ENCODE peak calls at places on chromosomes 6 and 20, in five cellular contexts. V is bronchial epithelial cell, I is lower leg skin, C is HFF-Myc, Y is AG09309. D is an unnamed sample.

GRCh38 chr6:131368077-131368911 is 204.7 kb upstream of the ARG1 start:
- DNase-seq in Y (peak), C (no peak), I (peak), V (peak), D (no peak)

GRCh38 chr6:78942451-78942850 is 75.1 kb downstream of the IRAK1BP1 start:
- DNase-seq in I (no peak), Y (no peak), C (no peak), V (peak), D (no peak)

GRCh38 chr6:13916230-13916944 is 8.4 kb upstream of the RNF182 start:
- DNase-seq in Y (no peak), I (no peak), C (no peak), V (peak), D (no peak)

GRCh38 chr20:49914310-49915117 is 815 bp downstream of the SPATA2 start:
- DNase-seq in C (no peak), Y (no peak), V (peak), I (no peak), D (peak)

GRCh38 chr6:11460837-11461661 is 76.5 kb upstream of the TMEM170B start:
- DNase-seq in I (no peak), C (no peak), Y (no peak), V (no peak), D (no peak)

GRCh38 chr6:158068893-158069799 is 87.5 kb downstream of the SYNJ2 start:
- DNase-seq in C (no peak), Y (no peak), V (peak), I (peak), D (no peak)

GRCh38 chr6:166910601-166911000 is 45.7 kb downstream of the RNASET2 start:
- DNase-seq in C (no peak), V (peak), I (no peak), Y (no peak), D (no peak)

GRCh38 chr6:42118162-42119001 is 24.0 kb downstream of the C6orf132 start:
- DNase-seq in V (peak), I (peak), C (no peak), Y (no peak), D (no peak)

GRCh38 chr6:144710207-144710606 is 425.1 kb downstream of the UTRN start:
- DNase-seq in V (peak), Y (peak), I (no peak), C (peak), D (no peak)

GRCh38 chr6:33985947-33986346 is 159.9 kb downstream of the GRM4 start:
- DNase-seq in C (no peak), Y (no peak), V (no peak), I (no peak), D (no peak)

GRCh38 chr6:42212442-42212841 is 5.2 kb downstream of the MRPS10 start:
- DNase-seq in V (no peak), C (no peak), I (no peak), Y (no peak), D (no peak)

GRCh38 chr20:14777571-14777970 is 440.2 kb upstream of the FLRT3 start:
- DNase-seq in Y (no peak), V (peak), I (no peak), C (no peak), D (no peak)

GRCh38 chr20:46438156-46438750 is 31.8 kb upstream of the ELMO2 start:
- DNase-seq in Y (no peak), C (peak), V (peak), I (no peak), D (no peak)

GRCh38 chr20:20594171-20594530 is 118.3 kb downstream of the RALGAPA2 start:
- DNase-seq in Y (no peak), C (no peak), V (peak), I (no peak), D (no peak)

GRCh38 chr20:36754656-36755222 is 8.8 kb upstream of the NDRG3 start:
- DNase-seq in I (no peak), Y (peak), V (peak), C (peak), D (no peak)

DNA sequence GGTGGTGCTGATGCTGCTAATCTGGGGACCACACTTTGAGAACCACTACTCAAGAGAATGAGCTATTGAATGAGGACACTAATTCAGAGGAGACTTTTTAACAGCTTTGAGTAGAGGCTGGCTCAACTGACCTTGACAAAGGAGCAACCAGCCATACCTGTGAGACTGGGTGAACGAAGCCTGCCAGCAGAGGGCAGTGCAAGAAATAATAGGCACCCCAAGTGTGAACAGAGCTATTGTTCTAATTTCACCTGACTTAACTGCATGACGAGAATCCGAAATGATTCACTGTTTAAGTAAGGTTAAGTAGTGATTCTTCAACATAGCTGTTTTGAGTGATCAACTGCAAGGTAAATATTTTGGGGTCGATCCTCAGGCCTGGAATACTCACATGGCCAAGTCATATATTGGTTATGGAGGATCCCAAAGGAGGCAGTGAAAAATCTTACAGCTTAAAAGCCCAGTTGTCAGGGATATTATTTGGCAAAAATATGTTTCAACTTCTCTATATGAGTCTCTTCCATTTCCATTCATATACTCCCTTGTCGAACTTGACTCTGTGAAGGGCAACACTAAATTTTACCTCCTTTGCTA is 550.5 kb upstream of the MARCKS start:
- DNase-seq in Y (no peak), V (peak), C (no peak), I (peak), D (peak)
- TF ChIP-seq CTCF in Y (peak), V (peak), C (peak), I (no peak), D (no peak)

GRCh38 chr6:45830441-45831139 is 185.1 kb downstream of the CLIC5 start:
- DNase-seq in V (peak), I (no peak), Y (no peak), C (no peak), D (no peak)
- TF ChIP-seq CTCF in V (no peak), I (no peak), Y (no peak), C (no peak), D (no peak)

GRCh38 chr6:50062051-50062450 is 12.3 kb upstream of the DEFB112 start:
- DNase-seq in V (peak), C (no peak), Y (no peak), I (no peak), D (no peak)
- TF ChIP-seq CTCF in V (peak), C (peak), Y (no peak), I (no peak), D (no peak)

GRCh38 chr6:150182460-150183078 is 39.7 kb downstream of the PPP1R14C start:
- DNase-seq in I (no peak), Y (no peak), C (no peak), V (no peak), D (no peak)

GRCh38 chr6:150184850-150185480 is 42.1 kb downstream of the PPP1R14C start:
- DNase-seq in V (no peak), C (no peak), I (no peak), Y (no peak), D (no peak)

GRCh38 chr6:150180517-150180916 is 37.7 kb downstream of the PPP1R14C start:
- DNase-seq in I (no peak), C (no peak), Y (no peak), V (no peak), D (no peak)

GRCh38 chr6:150183966-150184365 is 41.1 kb downstream of the PPP1R14C start:
- DNase-seq in Y (no peak), C (no peak), V (no peak), I (no peak), D (no peak)

DNA sequence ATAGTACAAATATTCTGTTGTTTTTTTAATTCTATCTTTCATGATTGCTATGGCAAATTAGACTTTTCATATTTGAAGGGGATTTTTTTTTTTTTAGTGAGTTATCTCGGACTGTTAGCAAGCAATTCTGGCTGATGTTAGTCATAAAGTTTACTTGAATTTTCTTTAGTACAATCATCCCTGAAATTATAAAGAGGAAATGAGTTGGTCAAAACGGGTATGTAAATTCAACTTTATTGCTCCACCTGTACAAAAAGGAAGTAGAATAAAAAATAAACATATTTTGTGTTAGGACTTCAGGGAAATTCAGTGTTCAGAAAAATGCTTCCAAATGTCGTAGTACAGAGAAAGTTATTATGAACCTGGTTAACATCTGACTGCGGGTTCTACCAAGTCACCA is 40.3 kb downstream of the PPP1R14C start:
- DNase-seq in Y (no peak), V (peak), I (no peak), C (no peak), D (no peak)
- TF ChIP-seq CTCF in Y (no peak), V (no peak), I (no peak), C (no peak), D (no peak)

GRCh38 chr6:98514073-98514720 is 320.2 kb upstream of the POU3F2 start:
- DNase-seq in Y (no peak), V (no peak), I (no peak), C (no peak), D (no peak)
- TF ChIP-seq CTCF in Y (no peak), V (no peak), I (no peak), C (no peak), D (no peak)

GRCh38 chr6:63813531-63813930 is 177.9 kb downstream of the PHF3 start:
- DNase-seq in V (no peak), I (no peak), Y (no peak), C (no peak), D (no peak)

GRCh38 chr6:63817492-63818050 is 182.0 kb downstream of the PHF3 start:
- DNase-seq in I (no peak), C (no peak), Y (no peak), V (no peak), D (no peak)

GRCh38 chr6:63816401-63816975 is 180.9 kb downstream of the PHF3 start:
- DNase-seq in C (no peak), V (no peak), Y (no peak), I (no peak), D (no peak)

GRCh38 chr6:63816979-63817436 is 181.4 kb downstream of the PHF3 start:
- DNase-seq in V (peak), Y (no peak), C (no peak), I (no peak), D (no peak)

GRCh38 chr6:63814459-63814858 is 178.9 kb downstream of the PHF3 start:
- DNase-seq in V (no peak), C (no peak), I (no peak), Y (no peak), D (no peak)
- TF ChIP-seq CTCF in V (no peak), C (no peak), I (no peak), Y (no peak), D (no peak)

GRCh38 chr6:7389451-7390217 is at the start of the genes CAGE1 and RIOK1:
- DNase-seq in Y (peak), I (peak), C (peak), V (peak), D (peak)
- TF ChIP-seq CTCF in Y (peak), I (no peak), C (no peak), V (peak), D (no peak)

GRCh38 chr6:160162167-160162566 is 40.6 kb downstream of the SLC22A1 start:
- DNase-seq in C (no peak), V (peak), I (no peak), Y (no peak), D (no peak)

GRCh38 chr6:160163425-160163824 is 41.8 kb downstream of the SLC22A1 start:
- DNase-seq in C (no peak), V (no peak), I (no peak), Y (no peak), D (no peak)

GRCh38 chr6:160161647-160161986 is 40.0 kb downstream of the SLC22A1 start:
- DNase-seq in I (no peak), V (no peak), Y (no peak), C (no peak), D (no peak)

GRCh38 chr6:160160929-160161646 is 39.5 kb downstream of the SLC22A1 start:
- DNase-seq in Y (no peak), C (no peak), V (no peak), I (no peak), D (no peak)

GRCh38 chr6:160160450-160160849 is 38.8 kb downstream of the SLC22A1 start:
- DNase-seq in Y (no peak), I (no peak), C (no peak), V (peak), D (no peak)
- TF ChIP-seq CTCF in Y (peak), I (no peak), C (no peak), V (peak), D (no peak)

GRCh38 chr6:2753743-2754142 is 3.0 kb upstream of the MYLK4 start:
- DNase-seq in C (no peak), Y (no peak), I (no peak), V (no peak), D (no peak)
- TF ChIP-seq CTCF in C (no peak), Y (no peak), I (no peak), V (no peak), D (no peak)

DNA sequence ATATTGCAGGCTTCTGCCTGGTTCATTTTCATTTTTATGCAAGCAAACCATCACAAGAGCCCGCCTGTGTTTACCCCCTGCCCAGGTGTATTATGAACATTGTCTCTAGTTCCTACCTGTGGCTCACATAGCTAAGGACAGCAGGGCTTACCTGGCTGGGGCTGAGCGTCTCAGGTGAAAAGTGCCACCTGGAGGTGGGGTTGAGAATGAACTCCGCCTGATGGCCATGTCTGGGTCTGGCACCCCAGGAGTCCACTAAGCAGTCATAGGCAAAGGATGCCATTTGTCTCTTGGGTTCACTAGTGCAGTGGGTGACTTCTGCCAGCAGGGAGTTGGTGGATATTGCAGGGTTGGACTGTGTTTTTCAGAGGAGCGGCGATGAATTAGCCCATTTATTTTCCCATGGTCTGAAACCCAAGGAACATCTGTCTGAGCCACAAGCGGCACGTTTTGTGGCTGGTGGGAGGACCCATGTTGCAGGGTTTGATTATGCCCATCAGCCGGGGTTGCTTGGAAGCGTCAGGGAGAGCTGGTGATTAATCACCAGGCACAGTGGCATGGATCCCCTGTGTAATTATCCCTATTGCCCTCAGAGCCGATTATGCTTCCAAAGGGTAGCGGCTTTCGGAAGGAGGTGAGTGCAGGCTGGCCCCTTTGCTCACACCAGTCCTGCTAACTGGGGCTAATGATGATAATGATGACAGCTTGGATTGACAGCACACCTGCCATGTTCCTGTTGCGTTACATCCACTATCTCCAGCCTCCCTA is 92.2 kb downstream of the CDH26 start:
- DNase-seq in V (peak), I (no peak), C (no peak), Y (no peak), D (no peak)
- TF ChIP-seq CTCF in V (peak), I (no peak), C (peak), Y (no peak), D (no peak)

D was measured in natural killer cell.